ENCODE peak calls at places on chromosomes 11 and 22, in seven cellular contexts. One of them, this sample, is unnamed.

GRCh38 chr22:17176715-17177114 is 17.6 kb upstream of the HDHD5 start:
- DNase-seq in NCI-H2081: no peak
- DNase-seq in endodermal cell: no peak
- DNase-seq in lower leg skin: no peak
- DNase-seq in SHP77: no peak
- DNase-seq in RWPE1: no peak
- DNase-seq in amniotic stem cell: no peak
- DNase-seq in this sample: no peak

GRCh38 chr11:60155928-60156327 is 27.0 kb downstream of the MS4A6A start:
- DNase-seq in NCI-H2081: no peak
- DNase-seq in endodermal cell: no peak
- DNase-seq in lower leg skin: no peak
- DNase-seq in SHP77: no peak
- DNase-seq in RWPE1: no peak
- DNase-seq in amniotic stem cell: no peak
- DNase-seq in this sample: no peak

GRCh38 chr11:47234669-47235075 is 13.9 kb downstream of the ACP2 start:
- DNase-seq in NCI-H2081: peak
- DNase-seq in endodermal cell: no peak
- DNase-seq in lower leg skin: no peak
- DNase-seq in SHP77: peak
- DNase-seq in RWPE1: no peak
- DNase-seq in amniotic stem cell: no peak
- DNase-seq in this sample: peak

GRCh38 chr11:111663820-111664219 is 61.6 kb downstream of the SIK2 start:
- DNase-seq in NCI-H2081: peak
- DNase-seq in endodermal cell: no peak
- DNase-seq in lower leg skin: no peak
- DNase-seq in SHP77: no peak
- DNase-seq in RWPE1: no peak
- DNase-seq in amniotic stem cell: no peak
- DNase-seq in this sample: no peak

GRCh38 chr11:131916633-131917032 is 546.2 kb downstream of the NTM start:
- DNase-seq in NCI-H2081: no peak
- DNase-seq in endodermal cell: no peak
- DNase-seq in lower leg skin: no peak
- DNase-seq in SHP77: no peak
- DNase-seq in RWPE1: no peak
- DNase-seq in amniotic stem cell: no peak
- DNase-seq in this sample: no peak

GRCh38 chr22:23282089-23282501 is 101.8 kb downstream of the BCR start:
- DNase-seq in NCI-H2081: no peak
- DNase-seq in endodermal cell: no peak
- DNase-seq in lower leg skin: peak
- DNase-seq in SHP77: peak
- DNase-seq in RWPE1: peak
- DNase-seq in amniotic stem cell: peak
- DNase-seq in this sample: peak

GRCh38 chr22:43441751-43442150 is 29.9 kb downstream of the MPPED1 start:
- DNase-seq in NCI-H2081: peak
- DNase-seq in endodermal cell: peak
- DNase-seq in lower leg skin: no peak
- DNase-seq in SHP77: no peak
- DNase-seq in RWPE1: no peak
- DNase-seq in amniotic stem cell: no peak
- DNase-seq in this sample: no peak

GRCh38 chr11:34149786-34150185 is 44.4 kb downstream of the NAT10 start:
- DNase-seq in NCI-H2081: no peak
- DNase-seq in endodermal cell: peak
- DNase-seq in lower leg skin: no peak
- DNase-seq in SHP77: no peak
- DNase-seq in RWPE1: no peak
- DNase-seq in amniotic stem cell: no peak
- DNase-seq in this sample: peak

GRCh38 chr22:30238661-30239420 is 7.7 kb downstream of the LIF start:
- DNase-seq in NCI-H2081: no peak
- DNase-seq in endodermal cell: peak
- DNase-seq in lower leg skin: no peak
- DNase-seq in SHP77: no peak
- DNase-seq in RWPE1: no peak
- DNase-seq in amniotic stem cell: no peak
- DNase-seq in this sample: no peak

GRCh38 chr22:24049978-24050377 is 38.9 kb downstream of the CABIN1 start:
- DNase-seq in NCI-H2081: no peak
- DNase-seq in endodermal cell: no peak
- DNase-seq in lower leg skin: no peak
- DNase-seq in SHP77: no peak
- DNase-seq in RWPE1: no peak
- DNase-seq in amniotic stem cell: no peak
- DNase-seq in this sample: no peak

GRCh38 chr11:368414-369335 is 624 bp upstream of the B4GALNT4 start:
- DNase-seq in NCI-H2081: no peak
- DNase-seq in endodermal cell: peak
- DNase-seq in lower leg skin: no peak
- DNase-seq in SHP77: no peak
- DNase-seq in RWPE1: no peak
- DNase-seq in amniotic stem cell: no peak
- DNase-seq in this sample: peak

GRCh38 chr11:63871962-63872832 is 33.3 kb downstream of the MARK2 start:
- DNase-seq in NCI-H2081: peak
- DNase-seq in endodermal cell: peak
- DNase-seq in lower leg skin: peak
- DNase-seq in SHP77: peak
- DNase-seq in RWPE1: peak
- DNase-seq in amniotic stem cell: peak
- DNase-seq in this sample: peak

GRCh38 chr11:76796511-76797203 is 13.5 kb downstream of the TSKU start:
- DNase-seq in NCI-H2081: no peak
- DNase-seq in endodermal cell: peak
- DNase-seq in lower leg skin: no peak
- DNase-seq in SHP77: no peak
- DNase-seq in RWPE1: no peak
- DNase-seq in amniotic stem cell: no peak
- DNase-seq in this sample: no peak

GRCh38 chr22:47176573-47177333 is 414.3 kb downstream of the TBC1D22A start:
- DNase-seq in NCI-H2081: no peak
- DNase-seq in endodermal cell: peak
- DNase-seq in lower leg skin: peak
- DNase-seq in SHP77: no peak
- DNase-seq in RWPE1: no peak
- DNase-seq in amniotic stem cell: no peak
- DNase-seq in this sample: peak

GRCh38 chr11:66467756-66468155 is 1.1 kb downstream of the PELI3 start:
- DNase-seq in NCI-H2081: peak
- DNase-seq in endodermal cell: no peak
- DNase-seq in lower leg skin: no peak
- DNase-seq in SHP77: peak
- DNase-seq in RWPE1: no peak
- DNase-seq in amniotic stem cell: no peak
- DNase-seq in this sample: peak

GRCh38 chr11:27456802-27457329 is 15.7 kb downstream of the LGR4 start:
- DNase-seq in NCI-H2081: peak
- DNase-seq in endodermal cell: no peak
- DNase-seq in lower leg skin: no peak
- DNase-seq in SHP77: no peak
- DNase-seq in RWPE1: no peak
- DNase-seq in amniotic stem cell: no peak
- DNase-seq in this sample: no peak

GRCh38 chr11:62452839-62453468 is 34.1 kb downstream of the SCGB1A1 start:
- DNase-seq in NCI-H2081: no peak
- DNase-seq in endodermal cell: no peak
- DNase-seq in lower leg skin: no peak
- DNase-seq in SHP77: no peak
- DNase-seq in RWPE1: no peak
- DNase-seq in amniotic stem cell: no peak
- DNase-seq in this sample: no peak

GRCh38 chr22:36331912-36332622 is 55.7 kb downstream of the MYH9 start:
- DNase-seq in NCI-H2081: peak
- DNase-seq in endodermal cell: peak
- DNase-seq in lower leg skin: peak
- DNase-seq in SHP77: peak
- DNase-seq in RWPE1: no peak
- DNase-seq in amniotic stem cell: no peak
- DNase-seq in this sample: peak

GRCh38 chr11:44627911-44628729 is 62.7 kb downstream of the CD82 start:
- DNase-seq in NCI-H2081: peak
- DNase-seq in endodermal cell: peak
- DNase-seq in lower leg skin: peak
- DNase-seq in SHP77: peak
- DNase-seq in RWPE1: no peak
- DNase-seq in amniotic stem cell: no peak
- DNase-seq in this sample: peak

GRCh38 chr22:29511126-29511854 is 31.3 kb downstream of the NEFH start:
- DNase-seq in NCI-H2081: no peak
- DNase-seq in endodermal cell: no peak
- DNase-seq in lower leg skin: no peak
- DNase-seq in SHP77: no peak
- DNase-seq in RWPE1: no peak
- DNase-seq in amniotic stem cell: no peak
- DNase-seq in this sample: no peak

GRCh38 chr11:95917188-95918036 is 6.5 kb downstream of the MTMR2 start:
- DNase-seq in NCI-H2081: peak
- DNase-seq in endodermal cell: no peak
- DNase-seq in lower leg skin: no peak
- DNase-seq in SHP77: peak
- DNase-seq in RWPE1: peak
- DNase-seq in amniotic stem cell: no peak
- DNase-seq in this sample: no peak

GRCh38 chr11:128824199-128825049 is 42.7 kb downstream of the KCNJ1 start:
- DNase-seq in NCI-H2081: no peak
- DNase-seq in endodermal cell: no peak
- DNase-seq in lower leg skin: peak
- DNase-seq in SHP77: no peak
- DNase-seq in RWPE1: no peak
- DNase-seq in amniotic stem cell: no peak
- DNase-seq in this sample: no peak

GRCh38 chr22:37634505-37635002 is 4.9 kb upstream of the SH3BP1 start:
- DNase-seq in NCI-H2081: no peak
- DNase-seq in endodermal cell: no peak
- DNase-seq in lower leg skin: no peak
- DNase-seq in SHP77: no peak
- DNase-seq in RWPE1: no peak
- DNase-seq in amniotic stem cell: no peak
- DNase-seq in this sample: no peak

GRCh38 chr22:20432244-20432686 is 5.4 kb downstream of the SCARF2 start:
- DNase-seq in NCI-H2081: no peak
- DNase-seq in endodermal cell: no peak
- DNase-seq in lower leg skin: peak
- DNase-seq in SHP77: no peak
- DNase-seq in RWPE1: no peak
- DNase-seq in amniotic stem cell: no peak
- DNase-seq in this sample: peak

GRCh38 chr11:119551726-119552510 is 128.9 kb upstream of the THY1 start:
- DNase-seq in NCI-H2081: no peak
- DNase-seq in endodermal cell: peak
- DNase-seq in lower leg skin: no peak
- DNase-seq in SHP77: no peak
- DNase-seq in RWPE1: no peak
- DNase-seq in amniotic stem cell: no peak
- DNase-seq in this sample: no peak

GRCh38 chr11:128379587-128380279 is 207.6 kb downstream of the ETS1 start:
- DNase-seq in NCI-H2081: no peak
- DNase-seq in endodermal cell: no peak
- DNase-seq in lower leg skin: no peak
- DNase-seq in SHP77: no peak
- DNase-seq in RWPE1: no peak
- DNase-seq in amniotic stem cell: no peak
- DNase-seq in this sample: no peak

GRCh38 chr11:27722117-27722844 is 22.0 kb upstream of the BDNF start:
- DNase-seq in NCI-H2081: peak
- DNase-seq in endodermal cell: peak
- DNase-seq in lower leg skin: no peak
- DNase-seq in SHP77: no peak
- DNase-seq in RWPE1: peak
- DNase-seq in amniotic stem cell: no peak
- DNase-seq in this sample: no peak

GRCh38 chr11:38425578-38425977 is 1827.5 kb upstream of the RAG2 start:
- DNase-seq in NCI-H2081: no peak
- DNase-seq in endodermal cell: no peak
- DNase-seq in lower leg skin: no peak
- DNase-seq in SHP77: no peak
- DNase-seq in RWPE1: no peak
- DNase-seq in amniotic stem cell: no peak
- DNase-seq in this sample: no peak

GRCh38 chr11:61958590-61958989 is 8.4 kb downstream of the BEST1 start:
- DNase-seq in NCI-H2081: no peak
- DNase-seq in endodermal cell: no peak
- DNase-seq in lower leg skin: peak
- DNase-seq in SHP77: no peak
- DNase-seq in RWPE1: no peak
- DNase-seq in amniotic stem cell: no peak
- DNase-seq in this sample: no peak

This sample was measured in lower lobe of right lung.